ENCODE peak calls at places on chromosome 20, in ten cellular contexts. M, K, R, S, Z, Y, V, C, X and D are unnamed samples.

GRCh38 chr20:2626853-2627541 is 25.4 kb upstream of the NOP56 start:
- DNase-seq in Y (peak), K (no peak), X (no peak), Z (no peak), V (no peak), M (no peak), C (no peak), R (no peak), S (no peak), D (no peak)

GRCh38 chr20:7775072-7775471 is 165.2 kb downstream of the HAO1 start:
- DNase-seq in S (no peak), Y (no peak), K (no peak), V (peak), X (no peak), M (no peak), R (no peak), C (no peak), Z (no peak), D (no peak)

GRCh38 chr20:32789896-32790750 is 27.9 kb downstream of the DNMT3B start:
- DNase-seq in M (peak), V (peak), Y (peak), K (peak), C (peak), R (peak), S (peak), X (peak), Z (peak), D (no peak)

GRCh38 chr20:36155991-36156390 is 1.5 kb downstream of the EPB41L1 start:
- DNase-seq in V (no peak), Y (no peak), X (no peak), C (no peak), R (peak), M (no peak), S (no peak), Z (no peak), K (no peak), D (no peak)

GRCh38 chr20:38227578-38228360 is 32.8 kb downstream of the KIAA1755 start:
- DNase-seq in Z (no peak), K (no peak), Y (no peak), V (no peak), X (no peak), C (no peak), R (no peak), S (no peak), M (no peak), D (no peak)

GRCh38 chr20:3080939-3081388 is 3.6 kb downstream of the AVP start:
- DNase-seq in R (no peak), C (no peak), V (no peak), Y (peak), S (no peak), X (no peak), M (no peak), K (no peak), Z (no peak), D (no peak)

GRCh38 chr20:16562259-16562658 is 11.0 kb downstream of the KIF16B start:
- DNase-seq in S (no peak), Z (no peak), M (no peak), K (no peak), Y (no peak), R (no peak), V (no peak), X (no peak), C (no peak), D (no peak)

GRCh38 chr20:49724637-49725606 is 11.2 kb upstream of the B4GALT5 start:
- DNase-seq in Z (no peak), S (no peak), Y (peak), K (peak), X (peak), C (no peak), V (no peak), R (no peak), M (no peak), D (peak)

GRCh38 chr20:50341050-50341449 is 150.4 kb downstream of the CEBPB start:
- DNase-seq in V (no peak), R (no peak), X (no peak), Z (no peak), S (no peak), C (no peak), M (no peak), K (no peak), Y (no peak), D (no peak)

GRCh38 chr20:44745560-44746366 is at the start of gene KCNK15:
- DNase-seq in R (peak), K (no peak), Z (peak), V (no peak), M (peak), C (no peak), S (peak), Y (no peak), X (peak), D (no peak)

GRCh38 chr20:43941476-43942212 is 27.0 kb downstream of the TOX2 start:
- DNase-seq in S (no peak), C (no peak), Y (no peak), V (no peak), M (no peak), R (no peak), X (no peak), K (peak), Z (no peak), D (peak)

GRCh38 chr20:434221-434620 is 26.1 kb downstream of the RBCK1 start:
- DNase-seq in M (no peak), Z (no peak), S (no peak), X (no peak), Y (no peak), V (no peak), R (no peak), K (no peak), C (no peak), D (no peak)

GRCh38 chr20:56409521-56409920 is 2.5 kb upstream of the CASS4 start:
- DNase-seq in K (peak), R (no peak), V (no peak), Z (no peak), M (no peak), Y (peak), S (no peak), C (no peak), X (no peak), D (peak)

GRCh38 chr20:61543931-61544745 is 292.1 kb downstream of the CDH4 start:
- DNase-seq in Y (no peak), Z (no peak), K (no peak), M (no peak), V (no peak), C (no peak), S (no peak), X (no peak), R (no peak), D (no peak)